ENCODE peak calls at places on chromosome 11, in seven cellular contexts. I is fibroblast of pulmonary artery; A is fibroblast of the aortic adventitia; C is stimulated activated CD4-positive, alpha-beta T cell treated with anti-CD3 and anti-CD28 coated beads, Interleukin-4, amount 100 ng/mL, for 4 hours; E is testis; K is Peyer's patch; N is NCI-H748 treated with DMSO at 0.1 percent for 48 hours. D is an unnamed sample.

GRCh38 chr11:1856306-1857005 is 3.6 kb downstream of the LSP1 start:
- DNase-seq in K (no peak), E (no peak), I (no peak), C (no peak), A (no peak), N (no peak), D (no peak)

GRCh38 chr11:44622721-44623258 is 57.3 kb downstream of the CD82 start:
- DNase-seq in E (peak; percentile 11), A (no peak), I (no peak), N (no peak), K (peak; percentile 43), C (no peak), D (no peak)

GRCh38 chr11:75700940-75701339 is 16.7 kb upstream of the MOGAT2 start:
- DNase-seq in K (no peak), E (no peak), N (no peak), A (no peak), C (no peak), I (no peak), D (no peak)

GRCh38 chr11:122773781-122774266 is 64.5 kb upstream of the CRTAM start:
- DNase-seq in N (no peak), C (no peak), K (no peak), E (no peak), A (no peak), I (no peak), D (no peak)

GRCh38 chr11:116865696-116866095 is 28.3 kb upstream of the APOA1 start:
- DNase-seq in N (no peak), A (peak; percentile 69), I (peak; percentile 39), E (no peak), K (no peak), C (no peak), D (no peak)

GRCh38 chr11:111526501-111526900 is 11.9 kb downstream of the HOATZ start:
- DNase-seq in A (peak; percentile 35), C (no peak), K (no peak), N (no peak), I (peak; percentile 60), E (no peak), D (no peak)

GRCh38 chr11:111922803-111923202 is 4.1 kb downstream of the C11orf52 start:
- DNase-seq in C (no peak), K (no peak), E (peak; percentile 80), A (peak; percentile 95), I (peak; percentile 89), N (no peak), D (no peak)

GRCh38 chr11:115222218-115222862 is 281.9 kb downstream of the CADM1 start:
- DNase-seq in A (no peak), N (peak; percentile 82), I (peak; percentile 23), C (no peak), E (no peak), K (no peak), D (no peak)

GRCh38 chr11:37109205-37109585 is 511.2 kb upstream of the RAG2 start:
- DNase-seq in N (no peak), I (peak; percentile 42), K (no peak), C (no peak), A (peak; percentile 0), E (no peak), D (no peak)

GRCh38 chr11:15848769-15849168 is 507.6 kb downstream of the SOX6 start:
- DNase-seq in I (no peak), C (no peak), E (no peak), K (no peak), A (no peak), N (no peak), D (no peak)

GRCh38 chr11:31437742-31438435 is 68.2 kb downstream of the DNAJC24 start:
- DNase-seq in A (peak; percentile 6), I (peak; percentile 8), N (no peak), E (no peak), C (no peak), K (no peak), D (no peak)

D was measured in activated CD8-positive, alpha-beta memory T cell treated with anti-CD3 and anti-CD28 coated beads for 48 hours.